ENCODE peak calls at places on chromosomes 3 and 15, in eight cellular contexts. J is tibial nerve, D is H9, U is astrocyte, T is uterus, M is brain microvascular endothelial cell, O is PC-9, W is hepatocyte. P is an unnamed sample.

GRCh38 chr15:58066042-58066867 is 744 bp upstream of the ALDH1A2 start:
- DNase-seq in T (peak), J (peak), O (peak), W (peak), U (no peak), M (peak), D (peak), P (peak)

GRCh38 chr15:30885814-30886213 is 17.9 kb upstream of the FAN1 start:
- DNase-seq in D (peak), M (no peak), W (peak), O (no peak), T (no peak), J (no peak), U (no peak), P (peak)

GRCh38 chr15:60649845-60650548 is 171.1 kb upstream of the ICE2 start:
- DNase-seq in O (no peak), T (no peak), J (no peak), D (no peak), U (no peak), W (peak), M (no peak), P (peak)

GRCh38 chr3:24341668-24342067 is 153.0 kb downstream of the THRB start:
- DNase-seq in J (no peak), O (no peak), U (no peak), D (no peak), M (peak), W (no peak), T (no peak), P (no peak)

GRCh38 chr15:41417418-41417811 is 520 bp downstream of the RTF1 start:
- DNase-seq in U (no peak), M (peak), D (peak), T (peak), O (no peak), J (no peak), W (peak), P (no peak)

GRCh38 chr15:93168913-93169312 is 79.9 kb upstream of the RGMA start:
- DNase-seq in D (no peak), M (peak), T (no peak), J (no peak), U (peak), W (no peak), O (no peak), P (no peak)

GRCh38 chr15:96972201-96972600 is 641.7 kb downstream of the NR2F2 start:
- DNase-seq in W (no peak), J (no peak), U (no peak), D (no peak), O (no peak), T (no peak), M (no peak), P (no peak)

GRCh38 chr15:59360896-59361295 is 11.8 kb downstream of the MYO1E start:
- DNase-seq in W (no peak), U (peak), J (no peak), O (no peak), M (peak), D (no peak), T (no peak), P (no peak)

GRCh38 chr3:102181202-102181920 is 253.5 kb upstream of the ZPLD1 start:
- DNase-seq in J (no peak), U (peak), O (peak), D (no peak), T (no peak), M (peak), W (no peak), P (no peak)

GRCh38 chr3:153313307-153313945 is 151.4 kb downstream of the RAP2B start:
- DNase-seq in U (peak), O (no peak), J (no peak), M (peak), D (no peak), W (no peak), T (no peak), P (no peak)

GRCh38 chr3:138173769-138174420 is 826 bp downstream of the DBR1 start:
- DNase-seq in W (peak), O (no peak), J (no peak), U (no peak), T (no peak), M (no peak), D (no peak), P (no peak)

GRCh38 chr3:14522768-14523167 is 17.4 kb downstream of the GRIP2 start:
- DNase-seq in M (no peak), T (no peak), W (no peak), D (peak), J (no peak), O (no peak), U (no peak), P (peak)

GRCh38 chr3:34731879-34732278 is 907.4 kb upstream of the ARPP21 start:
- DNase-seq in W (no peak), D (no peak), U (no peak), O (no peak), J (no peak), T (no peak), M (no peak), P (peak)

GRCh38 chr3:154188846-154189245 is 67.7 kb downstream of the ARHGEF26 start:
- DNase-seq in J (no peak), U (no peak), W (no peak), M (no peak), D (no peak), T (no peak), O (no peak), P (no peak)

GRCh38 chr15:101784644-101785043 is 18.7 kb upstream of the OR4F6 start:
- DNase-seq in T (no peak), O (no peak), U (no peak), W (no peak), M (no peak), D (no peak), J (no peak), P (no peak)

GRCh38 chr15:27176785-27177406 is 205.9 kb downstream of the GABRG3 start:
- DNase-seq in O (no peak), T (no peak), J (no peak), U (peak), D (no peak), W (no peak), M (no peak), P (no peak)

GRCh38 chr3:23202203-23202920 is 765 bp upstream of the UBE2E2 start:
- DNase-seq in O (no peak), M (peak), U (peak), J (peak), T (no peak), D (no peak), W (no peak), P (peak)

GRCh38 chr15:66705277-66705927 is 3.4 kb downstream of the SMAD6 start:
- DNase-seq in M (no peak), O (no peak), U (no peak), D (no peak), J (no peak), W (no peak), T (no peak), P (no peak)

GRCh38 chr3:188905991-188906635 is 265.7 kb upstream of the TPRG1 start:
- DNase-seq in J (no peak), M (no peak), O (no peak), D (no peak), W (no peak), T (no peak), U (no peak), P (no peak)

DNA sequence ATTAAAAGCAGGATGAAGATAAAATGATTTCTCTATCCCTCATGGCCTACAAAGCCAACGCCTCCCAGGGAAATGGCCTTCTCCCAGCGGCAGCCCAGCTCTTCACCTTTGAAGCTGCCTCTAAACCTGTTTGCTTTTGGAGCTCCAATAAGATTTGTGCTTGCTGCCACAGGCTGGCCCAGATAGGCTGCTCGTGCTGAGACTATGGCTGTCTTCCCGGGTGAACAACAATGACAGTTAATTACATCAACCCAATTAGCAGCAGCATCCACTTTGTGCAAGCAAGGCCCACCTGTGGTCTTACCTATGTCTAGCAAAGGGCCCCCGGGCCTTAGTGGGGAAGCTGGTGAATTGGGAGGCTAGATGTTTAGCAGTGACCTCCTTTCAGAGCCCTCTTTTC is 179.6 kb downstream of the P3H2 start:
- DNase-seq in D (no peak), J (no peak), U (no peak), M (no peak), O (no peak), W (peak), T (no peak), P (peak)
- H3K27ac ChIP-seq in D (no peak), J (no peak), U (peak), M (peak), O (peak), W (peak), T (no peak), P (no peak)

GRCh38 chr3:176097036-176097435 is 1100.2 kb downstream of the TBL1XR1 start:
- DNase-seq in W (no peak), D (no peak), M (no peak), J (no peak), U (no peak), T (no peak), O (no peak), P (no peak)
- TF ChIP-seq CTCF in W (no peak), D (no peak), M (no peak), J (no peak), U (no peak), T (no peak), O (no peak), P (no peak)

GRCh38 chr3:115248274-115248673 is 101.2 kb upstream of the ZBTB20 start:
- DNase-seq in T (no peak), D (no peak), J (no peak), M (no peak), O (no peak), W (no peak), U (peak), P (no peak)

GRCh38 chr3:115244350-115244749 is 97.3 kb upstream of the ZBTB20 start:
- DNase-seq in W (no peak), D (no peak), M (no peak), O (no peak), T (no peak), U (no peak), J (no peak), P (no peak)

GRCh38 chr3:115246621-115247020 is 99.5 kb upstream of the ZBTB20 start:
- DNase-seq in U (peak), M (no peak), T (no peak), J (no peak), O (no peak), W (no peak), D (no peak), P (no peak)

GRCh38 chr3:115245437-115245836 is 98.3 kb upstream of the ZBTB20 start:
- DNase-seq in W (peak), U (peak), O (peak), T (no peak), J (no peak), D (no peak), M (peak), P (no peak)

GRCh38 chr3:115245899-115246298 is 98.8 kb upstream of the ZBTB20 start:
- DNase-seq in U (peak), D (no peak), J (no peak), T (no peak), W (no peak), M (peak), O (no peak), P (no peak)
- H3K27ac ChIP-seq in U (peak), D (no peak), J (no peak), T (no peak), W (no peak), M (peak), O (peak), P (no peak)

GRCh38 chr15:63041982-63042878 is at the start of gene TPM1:
- DNase-seq in J (peak), M (peak), D (peak), W (peak), T (peak), U (peak), O (peak), P (peak)
- TF ChIP-seq CTCF in J (no peak), M (peak), D (peak), W (peak), T (peak), U (no peak), O (no peak), P (peak)

DNA sequence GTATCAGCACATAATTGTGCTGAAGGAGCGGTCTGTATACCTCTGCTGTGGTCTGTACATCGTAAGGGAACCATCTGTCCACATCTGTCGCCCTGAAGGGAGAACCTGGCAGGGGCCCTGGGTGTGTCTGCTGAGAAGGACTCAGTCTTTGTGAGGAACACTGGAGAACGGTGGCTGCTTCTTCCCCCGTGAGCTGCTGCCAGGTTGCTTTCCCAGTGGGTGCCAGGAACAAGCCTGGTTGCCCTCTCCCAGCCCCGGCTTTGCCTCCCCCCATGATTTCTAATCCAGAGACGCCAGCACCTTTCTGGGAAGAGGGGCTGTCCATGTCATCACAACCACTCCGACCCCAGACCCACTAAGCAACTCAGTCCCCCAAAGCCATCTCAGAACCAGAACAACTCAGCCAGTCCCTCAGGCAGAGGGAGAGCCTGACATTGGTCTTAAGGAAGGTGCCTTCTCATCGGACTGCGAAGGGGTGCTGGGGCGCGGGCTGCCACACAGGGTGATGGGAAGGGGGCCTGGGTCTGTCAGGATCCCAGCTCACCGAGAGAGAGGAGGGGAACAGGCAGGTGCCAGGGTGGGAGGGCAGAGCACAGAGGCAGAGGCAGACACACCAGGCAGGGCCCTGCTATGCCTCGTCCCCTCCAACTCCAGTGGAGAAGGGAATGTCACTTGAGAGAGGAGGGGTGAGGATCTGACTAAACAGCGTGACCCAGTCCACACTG is 8.5 kb downstream of the TNK2 start:
- DNase-seq in U (no peak), J (no peak), D (no peak), M (no peak), O (no peak), T (no peak), W (peak), P (no peak)
- H3K27ac ChIP-seq in U (no peak), J (peak), D (no peak), M (no peak), O (no peak), T (no peak), W (no peak), P (no peak)

GRCh38 chr15:28192772-28193171 is 93.7 kb upstream of the OCA2 start:
- DNase-seq in U (no peak), D (no peak), M (no peak), W (no peak), T (no peak), J (no peak), O (no peak), P (no peak)

GRCh38 chr15:28190391-28191174 is 91.5 kb upstream of the OCA2 start:
- DNase-seq in J (no peak), O (no peak), D (no peak), T (no peak), M (no peak), W (no peak), U (no peak), P (no peak)

GRCh38 chr15:28191832-28192231 is 92.7 kb upstream of the OCA2 start:
- DNase-seq in O (no peak), T (no peak), U (peak), D (peak), M (peak), W (peak), J (peak), P (peak)
- TF ChIP-seq CTCF in O (no peak), T (no peak), U (peak), D (peak), M (peak), W (peak), J (no peak), P (peak)

GRCh38 chr3:39330824-39331223 is 1.3 kb downstream of the CCR8 start:
- DNase-seq in T (no peak), M (no peak), D (no peak), U (no peak), W (no peak), J (no peak), O (no peak), P (no peak)
- H3K27ac ChIP-seq in T (no peak), M (no peak), D (no peak), U (no peak), W (no peak), J (no peak), O (no peak), P (no peak)

GRCh38 chr3:41936384-41936783 is 25.5 kb downstream of the ULK4 start:
- DNase-seq in D (no peak), J (no peak), O (no peak), T (no peak), W (no peak), M (no peak), U (no peak), P (no peak)

GRCh38 chr3:41932511-41932910 is 29.4 kb downstream of the ULK4 start:
- DNase-seq in O (peak), D (no peak), T (no peak), M (no peak), W (no peak), U (no peak), J (no peak), P (no peak)

GRCh38 chr3:41933154-41933676 is 28.7 kb downstream of the ULK4 start:
- DNase-seq in O (peak), M (peak), D (no peak), J (no peak), U (peak), W (no peak), T (no peak), P (no peak)
- TF ChIP-seq CTCF in O (no peak), M (no peak), D (no peak), J (no peak), U (no peak), W (no peak), T (no peak), P (no peak)